ENCODE peak calls at places on chromosomes 12 and 14, in four cellular contexts. O, Q, C and P are unnamed samples.

GRCh38 chr12:46516238-46516932 is 143.8 kb upstream of the SLC38A2 start:
- DNase-seq in Q (no peak), C (no peak), O (no peak), P (no peak)

GRCh38 chr14:103625361-103626095 is 3.5 kb upstream of the KLC1 start:
- DNase-seq in O (no peak), Q (no peak), C (no peak), P (no peak)

GRCh38 chr12:109561711-109562030 is 11.6 kb downstream of the MMAB start:
- DNase-seq in Q (no peak), C (no peak), O (no peak), P (no peak)

GRCh38 chr12:26198742-26199141 is 3.4 kb downstream of the SSPN start:
- DNase-seq in O (peak), Q (peak), C (peak), P (peak)

GRCh38 chr12:10753066-10753465 is 29.9 kb upstream of the YBX3 start:
- DNase-seq in C (peak), Q (peak), O (peak), P (peak)

GRCh38 chr14:59159169-59159568 is 29.3 kb upstream of the DAAM1 start:
- DNase-seq in Q (no peak), O (peak), C (peak), P (no peak)

GRCh38 chr12:57247041-57247440 is 3.9 kb downstream of the STAC3 start:
- DNase-seq in O (no peak), Q (no peak), C (no peak), P (no peak)

GRCh38 chr12:5429741-5430557 is 2.0 kb upstream of the NTF3 start:
- DNase-seq in O (no peak), Q (no peak), C (no peak), P (no peak)

GRCh38 chr12:63978519-63978918 is 134.0 kb downstream of the SRGAP1 start:
- DNase-seq in Q (peak), O (peak), C (peak), P (peak)

GRCh38 chr12:56257491-56258067 is 605 bp downstream of the ANKRD52 start:
- DNase-seq in Q (no peak), O (no peak), C (peak), P (peak)

GRCh38 chr12:94186461-94187237 is 38.3 kb downstream of the PLXNC1 start:
- DNase-seq in C (peak), O (peak), Q (peak), P (no peak)

DNA sequence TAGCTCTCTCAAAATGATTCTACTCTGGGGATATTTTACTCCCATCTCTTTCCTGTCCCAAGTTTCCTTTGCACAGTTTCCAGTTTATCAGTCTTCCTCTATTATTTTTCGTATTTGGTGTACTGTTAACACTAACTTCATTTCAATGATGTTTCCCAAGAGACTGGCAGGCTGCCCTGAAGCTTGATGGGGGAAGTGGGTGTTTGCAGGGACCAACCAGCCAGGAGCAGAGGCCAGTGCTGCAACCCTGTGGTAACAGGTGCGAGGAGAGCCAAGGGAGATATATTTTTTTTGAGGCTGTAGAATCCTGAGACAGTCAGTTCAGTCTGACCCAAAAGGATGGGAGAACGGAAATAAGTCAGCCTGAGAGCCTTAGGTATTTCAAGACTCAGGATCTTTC is 11.8 kb upstream of the CEBPE start:
- DNase-seq in C (no peak), O (no peak), Q (no peak), P (no peak)
- H3K27ac ChIP-seq in C (no peak), O (no peak), Q (no peak), P (no peak)

DNA sequence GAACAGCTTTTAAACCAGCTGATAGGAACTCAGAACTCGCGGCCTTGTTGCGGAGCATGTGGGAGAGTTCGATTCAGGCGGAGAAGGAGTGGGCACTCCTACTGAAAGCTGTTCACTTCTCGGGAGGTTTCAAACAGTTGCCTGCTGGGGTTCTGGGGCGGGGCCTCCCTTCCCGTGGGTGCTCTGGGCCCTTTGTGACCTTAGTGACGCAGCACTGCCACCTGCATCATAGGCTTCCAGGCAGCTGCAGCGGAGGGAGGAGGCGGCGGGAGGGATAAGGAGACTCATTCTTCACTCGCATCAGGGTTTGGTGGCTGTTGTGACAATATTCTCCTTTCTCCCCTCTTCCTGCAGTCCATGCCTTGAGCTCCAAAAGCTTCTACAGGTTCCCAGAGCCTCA is 67.9 kb upstream of the GPATCH2L start:
- DNase-seq in O (no peak), C (no peak), Q (no peak), P (no peak)
- H3K4me3 ChIP-seq in O (no peak), C (no peak), Q (no peak), P (no peak)

GRCh38 chr14:72800296-72800695 is 93.6 kb downstream of the DPF3 start:
- DNase-seq in O (no peak), Q (no peak), C (no peak), P (no peak)
- H3K27ac ChIP-seq in O (no peak), Q (no peak), C (no peak), P (no peak)

GRCh38 chr14:71423481-71423880 is 508.7 kb upstream of the RGS6 start:
- DNase-seq in O (no peak), Q (no peak), C (no peak), P (no peak)

GRCh38 chr14:71414631-71415403 is 507.6 kb downstream of the PCNX1 start:
- DNase-seq in Q (no peak), O (peak), C (peak), P (peak)

GRCh38 chr14:71416392-71416791 is 509.1 kb downstream of the PCNX1 start:
- DNase-seq in C (peak), Q (peak), O (no peak), P (peak)

GRCh38 chr14:71415404-71415690 is 508.1 kb downstream of the PCNX1 start:
- DNase-seq in Q (peak), O (peak), C (peak), P (no peak)

GRCh38 chr14:71418591-71419245 is 511.5 kb downstream of the PCNX1 start:
- DNase-seq in Q (no peak), O (no peak), C (no peak), P (no peak)
- H3K4me3 ChIP-seq in Q (no peak), O (no peak), C (no peak), P (no peak)

GRCh38 chr14:61476737-61477410 is 155.5 kb downstream of the PRKCH start:
- DNase-seq in Q (peak), C (peak), O (peak), P (no peak)
- H3K27ac ChIP-seq in Q (peak), C (peak), O (peak), P (peak)

DNA sequence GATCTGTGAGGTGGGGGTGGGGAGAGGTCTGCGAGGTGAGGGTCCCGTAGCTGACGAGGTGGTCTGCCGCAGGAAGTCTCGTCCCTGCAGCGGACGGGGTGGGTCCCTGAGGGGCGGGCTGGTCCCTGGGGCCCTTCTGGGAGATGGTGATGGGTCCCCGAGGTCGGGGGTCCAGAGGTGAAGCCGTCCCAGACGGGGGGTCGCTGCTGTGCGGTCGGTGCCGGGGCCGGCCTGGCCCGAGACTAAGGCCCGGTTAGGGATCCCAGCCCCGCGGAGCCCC is 387 bp downstream of the PXN start:
- DNase-seq in O (no peak), Q (no peak), C (no peak), P (no peak)
- H3K4me3 ChIP-seq in O (peak), Q (peak), C (peak), P (peak)